ENCODE peak calls at places on chromosomes 5 and 9, in four cellular contexts. O is CD4-positive, alpha-beta T cell; H is heart right ventricle; I is ovary. N is an unnamed sample.

GRCh38 chr9:116491219-116491618 is 195.9 kb upstream of the TRIM32 start:
- DNase-seq in H (no peak), I (no peak), O (no peak), N (no peak)

GRCh38 chr5:103624748-103625147 is 62.2 kb upstream of the NUDT12 start:
- DNase-seq in I (no peak), H (no peak), O (no peak), N (peak)

GRCh38 chr9:137924761-137925369 is 47.3 kb downstream of the CACNA1B start:
- DNase-seq in O (no peak), I (no peak), H (no peak), N (no peak)

GRCh38 chr5:93428868-93429267 is 152.2 kb downstream of the NR2F1-AS1 start:
- DNase-seq in I (no peak), O (no peak), H (no peak), N (no peak)

GRCh38 chr5:156359452-156359851 is 32.5 kb downstream of the SGCD start:
- DNase-seq in O (no peak), I (no peak), H (no peak), N (peak)

GRCh38 chr5:116045821-116046220 is 13.5 kb downstream of the ARL14EPL start:
- DNase-seq in O (no peak), H (no peak), I (no peak), N (no peak)

GRCh38 chr5:150734579-150735384 is 24.0 kb downstream of the DCTN4 start:
- DNase-seq in I (no peak), O (no peak), H (peak), N (no peak)

GRCh38 chr5:17180330-17180843 is 37.0 kb upstream of the BASP1 start:
- DNase-seq in H (no peak), I (no peak), O (no peak), N (no peak)

GRCh38 chr9:91515074-91515687 is 91.5 kb upstream of the NFIL3 start:
- DNase-seq in I (peak), O (no peak), H (no peak), N (no peak)

GRCh38 chr5:1315709-1316587 is 21.1 kb upstream of the TERT start:
- DNase-seq in H (no peak), I (no peak), O (peak), N (peak)

GRCh38 chr5:87405472-87406155 is 7.1 kb downstream of the CCNH start:
- DNase-seq in O (no peak), I (no peak), H (no peak), N (no peak)

GRCh38 chr5:96259211-96259772 is 173.8 kb downstream of the PCSK1 start:
- DNase-seq in H (no peak), I (no peak), O (no peak), N (no peak)

GRCh38 chr9:77980622-77981021 is 51.0 kb downstream of the GNAQ start:
- DNase-seq in I (no peak), H (no peak), O (no peak), N (peak)

GRCh38 chr5:103375863-103376591 is 117.5 kb downstream of the MACIR start:
- DNase-seq in I (no peak), O (no peak), H (no peak), N (no peak)

GRCh38 chr5:105132578-105132977 is 1570.0 kb upstream of the NUDT12 start:
- DNase-seq in H (no peak), O (no peak), I (no peak), N (no peak)

GRCh38 chr5:34452170-34452828 is 203.8 kb upstream of the RAI14 start:
- DNase-seq in H (no peak), I (no peak), O (no peak), N (peak)

GRCh38 chr5:32249668-32250067 is 63.1 kb downstream of the MTMR12 start:
- DNase-seq in O (no peak), I (no peak), H (no peak), N (no peak)

GRCh38 chr9:91034976-91035824 is 233.6 kb downstream of the SYK start:
- DNase-seq in O (no peak), H (no peak), I (no peak), N (no peak)

GRCh38 chr9:7976167-7976755 is 176.7 kb upstream of the DMAC1 start:
- DNase-seq in O (peak), I (no peak), H (no peak), N (no peak)

GRCh38 chr9:83299556-83299955 is 236.6 kb upstream of the RASEF start:
- DNase-seq in I (no peak), H (no peak), O (no peak), N (peak)

GRCh38 chr5:14075937-14076336 is 67.2 kb upstream of the TRIO start:
- DNase-seq in O (no peak), I (no peak), H (no peak), N (no peak)

GRCh38 chr9:20744046-20744630 is 60.1 kb downstream of the FOCAD start:
- DNase-seq in O (no peak), H (no peak), I (no peak), N (no peak)

GRCh38 chr9:21836437-21837161 is 34.2 kb downstream of the MTAP start:
- DNase-seq in O (no peak), H (no peak), I (no peak), N (peak)

GRCh38 chr5:152376871-152377270 is 28.2 kb downstream of the NMUR2 start:
- DNase-seq in I (no peak), O (no peak), H (no peak), N (no peak)

GRCh38 chr5:80326468-80326867 is 6.7 kb downstream of the SPZ1 start:
- DNase-seq in O (no peak), I (no peak), H (no peak), N (no peak)

DNA sequence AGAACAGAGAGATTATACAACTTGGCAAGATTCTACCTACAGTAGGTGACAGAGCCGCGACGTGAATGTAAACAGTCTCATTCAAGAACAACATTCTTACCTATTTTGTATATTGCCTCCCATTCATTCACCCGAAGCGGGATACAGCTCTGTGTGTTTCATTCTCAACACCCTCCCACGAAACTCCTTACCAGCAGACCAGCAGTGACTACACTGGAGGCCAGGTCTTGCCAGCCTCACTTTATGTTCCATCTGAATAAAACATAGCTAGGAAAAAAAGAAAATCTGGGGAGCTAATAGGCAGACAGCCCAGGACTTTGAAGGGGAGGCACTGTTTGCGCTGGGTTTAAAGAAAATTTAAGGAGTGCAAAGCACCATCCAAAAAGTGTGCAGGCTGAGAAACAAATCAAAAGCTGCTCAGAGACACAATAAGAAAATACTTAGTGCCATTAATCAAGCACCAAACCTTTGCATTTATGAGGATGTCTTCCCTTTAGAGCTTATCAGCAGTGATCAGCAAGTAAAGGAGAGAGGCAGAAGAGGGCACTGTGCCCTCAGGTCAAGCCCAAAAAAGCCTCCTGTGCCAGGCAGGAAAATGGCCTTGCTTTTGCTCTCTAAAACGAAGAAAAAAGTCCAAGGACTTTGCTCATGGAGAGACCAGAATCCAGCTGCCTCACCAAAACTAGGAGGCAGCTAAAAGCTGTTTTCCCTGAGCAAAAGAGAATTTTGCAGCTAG is 295.2 kb downstream of the BNC2 start:
- DNase-seq in H (no peak), O (no peak), I (no peak), N (no peak)
- H3K27ac ChIP-seq in H (peak), O (no peak), I (no peak), N (no peak)

GRCh38 chr5:112686675-112687074 is 51.0 kb upstream of the APC start:
- DNase-seq in O (no peak), I (no peak), H (no peak), N (no peak)
- TF ChIP-seq CTCF in O (no peak), I (no peak), H (no peak), N (no peak)

GRCh38 chr9:71005456-71005855 is 116.0 kb downstream of the TRPM3 start:
- DNase-seq in O (no peak), I (no peak), H (no peak), N (no peak)
- H3K27ac ChIP-seq in O (no peak), I (no peak), H (no peak), N (no peak)

GRCh38 chr5:170159101-170159698 is 53.5 kb downstream of the FOXI1 start:
- DNase-seq in H (no peak), O (no peak), I (no peak), N (no peak)

GRCh38 chr5:170164087-170164486 is 58.4 kb downstream of the FOXI1 start:
- DNase-seq in H (no peak), I (no peak), O (no peak), N (no peak)

GRCh38 chr5:170161069-170161468 is 55.4 kb downstream of the FOXI1 start:
- DNase-seq in H (no peak), I (no peak), O (no peak), N (no peak)

GRCh38 chr5:170162631-170163321 is 57.1 kb downstream of the FOXI1 start:
- DNase-seq in I (no peak), O (no peak), H (no peak), N (no peak)

GRCh38 chr5:170159947-170160346 is 54.2 kb downstream of the FOXI1 start:
- DNase-seq in H (no peak), O (no peak), I (no peak), N (no peak)
- TF ChIP-seq CTCF in H (no peak), O (no peak), I (no peak), N (no peak)

DNA sequence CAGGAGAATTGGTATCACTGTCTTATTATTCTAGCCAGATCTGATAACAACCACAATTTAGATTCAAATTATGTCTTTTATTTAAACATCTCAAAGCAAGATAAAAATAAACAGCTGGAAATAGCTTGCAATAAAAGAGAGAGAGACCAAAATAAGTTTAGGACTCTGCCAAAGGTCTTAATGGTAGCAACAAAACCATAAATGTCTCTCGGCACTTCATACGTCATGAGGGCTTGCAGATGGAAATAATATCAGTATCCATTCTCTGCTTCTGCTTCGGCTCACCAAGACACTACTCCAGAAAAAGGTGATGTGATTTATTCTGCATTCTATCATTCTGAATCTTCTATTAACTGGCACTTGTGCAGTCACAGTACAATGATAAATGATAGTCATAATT is 56.2 kb downstream of the EBF1 start:
- DNase-seq in O (no peak), H (no peak), I (no peak), N (no peak)
- H3K27ac ChIP-seq in O (no peak), H (no peak), I (no peak), N (no peak)

DNA sequence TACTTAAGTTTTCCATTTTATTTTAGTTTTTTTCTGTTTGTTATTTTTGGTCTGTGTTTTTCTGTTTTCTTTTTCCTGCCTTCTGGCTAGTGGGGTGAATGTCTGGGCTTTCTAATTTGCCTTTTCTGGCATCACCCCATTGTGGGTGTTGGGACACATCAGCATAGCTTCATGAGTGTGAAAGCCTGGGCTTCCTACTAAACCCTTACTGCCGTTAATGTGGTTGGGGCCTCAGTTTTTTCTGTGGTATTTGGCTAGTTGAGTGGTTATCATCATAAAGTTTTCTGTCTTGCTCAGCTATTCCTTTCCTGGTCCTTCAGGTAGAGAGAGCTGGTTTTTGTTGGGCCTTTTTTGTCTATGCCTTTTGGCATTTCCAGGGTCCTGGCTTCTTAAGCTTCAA is 21.4 kb downstream of the C5orf47 start:
- DNase-seq in H (no peak), O (no peak), I (no peak), N (no peak)
- TF ChIP-seq CTCF in H (no peak), O (no peak), I (no peak), N (no peak)

DNA sequence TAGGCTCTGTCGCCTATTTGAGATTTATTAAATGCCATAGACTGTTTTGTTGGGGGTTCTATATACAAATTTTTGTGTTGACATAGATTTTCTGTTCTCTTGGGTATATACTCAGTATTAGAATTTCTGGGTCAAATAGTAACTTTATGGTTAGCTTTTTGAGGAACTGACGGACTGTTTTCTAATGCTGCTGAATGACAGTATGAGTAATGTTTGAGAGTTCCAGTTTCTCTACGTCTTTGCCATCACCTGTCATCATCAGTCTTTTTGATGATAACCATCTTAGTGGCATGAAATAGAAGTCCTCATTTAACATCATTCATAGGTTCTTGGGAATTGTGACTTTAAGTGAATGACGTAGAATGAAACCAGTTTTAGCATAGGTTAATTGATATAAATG is 60.1 kb downstream of the CCDC171 start:
- DNase-seq in O (no peak), I (no peak), H (no peak), N (no peak)
- H3K27ac ChIP-seq in O (no peak), I (no peak), H (no peak), N (no peak)

GRCh38 chr5:100697970-100698369 is 162.8 kb downstream of the FAM174A start:
- DNase-seq in I (no peak), O (no peak), H (no peak), N (no peak)
- TF ChIP-seq CTCF in I (no peak), O (no peak), H (peak), N (peak)

N was measured in cardiac muscle cell.